ENCODE peak calls at places on chromosomes 6 and 20, in eight cellular contexts. D, B, G, K, O, Z, H and R are unnamed samples.

GRCh38 chr20:14817121-14817520 is 479.7 kb upstream of the FLRT3 start:
- DNase-seq in H (no peak), G (no peak), O (no peak), Z (no peak), K (no peak), B (no peak), D (no peak), R (no peak)

GRCh38 chr6:130381012-130381411 is 15.2 kb downstream of the TMEM200A start:
- DNase-seq in B (no peak), O (no peak), D (no peak), K (no peak), G (no peak), Z (no peak), H (no peak), R (no peak)

GRCh38 chr6:16619777-16620176 is 141.5 kb downstream of the ATXN1 start:
- DNase-seq in K (no peak), B (no peak), H (no peak), G (no peak), Z (no peak), O (no peak), D (no peak), R (no peak)

GRCh38 chr20:36856691-36857635 is 19.0 kb upstream of the TLDC2 start:
- DNase-seq in K (peak; percentile 85), O (no peak), G (no peak), B (no peak), D (no peak), H (no peak), Z (peak; percentile 38), R (no peak)

GRCh38 chr6:85966859-85967258 is 324.2 kb upstream of the SYNCRIP start:
- DNase-seq in G (no peak), O (no peak), D (no peak), B (no peak), Z (no peak), H (no peak), K (no peak), R (no peak)

GRCh38 chr6:80077067-80077466 is 29.4 kb upstream of the BCKDHB start:
- DNase-seq in H (no peak), Z (no peak), G (no peak), O (no peak), B (no peak), K (no peak), D (no peak), R (no peak)

GRCh38 chr6:29764422-29765196 is 41.4 kb downstream of the HLA-F start:
- DNase-seq in K (no peak), D (no peak), O (peak; percentile 5), G (no peak), Z (no peak), H (no peak), B (no peak), R (no peak)

GRCh38 chr6:114167583-114168576 is 174.9 kb downstream of the HS3ST5 start:
- DNase-seq in D (no peak), G (no peak), K (no peak), Z (no peak), O (no peak), B (no peak), H (no peak), R (no peak)

GRCh38 chr6:52336919-52337561 is 24.9 kb upstream of the PAQR8 start:
- DNase-seq in Z (no peak), K (no peak), H (no peak), G (no peak), D (no peak), B (no peak), O (no peak), R (no peak)

GRCh38 chr6:3454206-3455016 is 2.4 kb downstream of the SLC22A23 start:
- DNase-seq in H (no peak), G (no peak), D (no peak), K (no peak), B (no peak), O (no peak), Z (no peak), R (no peak)

GRCh38 chr6:131368077-131368911 is 204.7 kb upstream of the ARG1 start:
- DNase-seq in K (no peak), G (no peak), B (peak; percentile 80), D (peak; percentile 11), H (no peak), Z (peak; percentile 94), O (peak; percentile 80), R (peak; percentile 31)

GRCh38 chr6:161265975-161266374 is 7.9 kb downstream of the AGPAT4 start:
- DNase-seq in K (no peak), G (no peak), B (no peak), H (no peak), Z (no peak), O (no peak), D (no peak), R (no peak)

GRCh38 chr6:137043710-137044365 is 927 bp downstream of the IL20RA start:
- DNase-seq in B (peak; percentile 49), Z (no peak), O (no peak), D (peak; percentile 17), G (no peak), H (peak; percentile 17), K (peak; percentile 39), R (no peak)

GRCh38 chr20:52372169-52372568 is 180.6 kb upstream of the ZFP64 start:
- DNase-seq in Z (no peak), D (no peak), H (no peak), B (no peak), K (no peak), G (no peak), O (no peak), R (no peak)
- TF ChIP-seq CTCF in Z (no peak), D (no peak), H (no peak), B (no peak), K (no peak), G (no peak), O (no peak), R (no peak)

GRCh38 chr6:12148841-12149240 is 136.7 kb downstream of the HIVEP1 start:
- DNase-seq in B (no peak), H (no peak), O (no peak), G (no peak), Z (no peak), K (no peak), D (no peak), R (no peak)

GRCh38 chr6:12152023-12152960 is 137.9 kb upstream of the EDN1 start:
- DNase-seq in K (no peak), H (no peak), G (no peak), O (no peak), B (no peak), Z (no peak), D (no peak), R (no peak)

GRCh38 chr6:12151433-12151820 is 138.7 kb upstream of the EDN1 start:
- DNase-seq in H (no peak), K (no peak), B (no peak), O (no peak), G (no peak), D (no peak), Z (no peak), R (no peak)

GRCh38 chr6:12149944-12150510 is 137.9 kb downstream of the HIVEP1 start:
- DNase-seq in H (no peak), D (no peak), O (no peak), Z (no peak), B (no peak), G (no peak), K (no peak), R (no peak)

DNA sequence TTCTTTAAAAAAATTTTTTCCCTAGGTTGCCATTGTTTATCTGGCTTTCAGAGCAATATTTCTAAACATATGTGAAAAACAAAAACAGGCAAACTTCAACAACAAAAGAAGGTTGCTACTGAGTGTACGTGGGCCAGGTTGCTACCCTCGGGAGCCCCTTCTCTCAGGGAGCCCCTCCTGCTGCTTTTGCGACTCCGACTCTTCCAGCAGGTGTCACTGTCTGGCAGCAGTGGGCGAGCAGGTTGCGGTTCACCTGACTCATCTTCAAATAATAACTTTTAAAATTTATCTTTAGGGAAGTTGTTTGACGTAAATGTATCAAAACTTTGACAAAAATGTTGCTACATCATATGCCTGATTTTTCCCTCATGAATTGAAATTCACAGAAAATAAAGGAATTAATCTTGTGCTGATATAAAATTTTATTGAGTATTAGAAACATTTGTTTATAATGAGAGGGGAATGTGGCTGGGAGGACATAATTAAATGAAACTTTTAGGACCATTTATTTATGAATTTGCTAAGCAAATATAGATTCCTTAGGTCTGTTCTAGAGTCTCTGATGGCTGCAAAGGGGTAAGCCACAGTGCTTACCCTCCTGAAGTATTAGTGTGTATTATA is 138.8 kb downstream of the HIVEP1 start:
- DNase-seq in G (no peak), B (no peak), H (peak; percentile 43), K (no peak), D (no peak), Z (peak; percentile 47), O (peak; percentile 53), R (peak; percentile 61)
- TF ChIP-seq CTCF in G (peak; percentile 39), B (no peak), H (peak; percentile 88), K (peak; percentile 28), D (no peak), Z (peak; percentile 86), O (peak; percentile 66), R (peak; percentile 65)

DNA sequence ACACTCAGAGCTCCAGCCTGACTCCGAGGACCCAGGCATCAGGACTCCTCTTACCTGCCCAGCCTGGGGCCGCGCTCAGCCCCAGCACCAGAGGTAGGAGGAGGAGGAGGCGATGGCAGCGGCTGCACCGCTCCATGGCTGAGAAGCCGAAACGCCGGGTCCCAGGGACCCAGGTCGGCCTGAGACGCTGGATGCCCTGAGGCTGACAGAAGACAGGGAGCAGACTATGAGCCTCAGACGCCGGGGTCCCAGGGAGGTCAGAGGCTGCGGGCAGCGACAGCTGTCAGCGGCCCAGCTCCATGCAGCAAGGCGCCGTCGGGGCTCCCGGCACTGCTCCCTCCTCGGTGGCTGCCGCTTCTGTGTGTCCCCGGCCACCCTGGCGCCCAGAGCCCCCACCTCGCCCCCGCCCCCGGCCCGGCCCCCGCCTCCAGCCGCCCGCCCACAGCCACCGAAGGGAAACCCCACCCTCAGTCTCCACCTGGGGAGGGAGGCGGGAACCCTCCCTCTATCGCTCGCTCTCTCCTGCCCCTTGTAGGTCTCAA is at the start of gene COL11A2:
- DNase-seq in K (no peak), G (no peak), D (no peak), H (no peak), B (no peak), O (no peak), Z (no peak), R (no peak)
- TF ChIP-seq CTCF in K (no peak), G (no peak), D (no peak), H (no peak), B (no peak), O (no peak), Z (no peak), R (no peak)

GRCh38 chr6:38942442-38942841 is 106.1 kb upstream of the GLP1R start:
- DNase-seq in K (no peak), H (no peak), G (no peak), B (no peak), Z (no peak), O (no peak), D (no peak), R (no peak)

GRCh38 chr6:38937839-38938613 is 110.6 kb upstream of the GLP1R start:
- DNase-seq in Z (no peak), D (no peak), B (no peak), H (no peak), G (no peak), K (no peak), O (no peak), R (no peak)

GRCh38 chr6:38944655-38945279 is 103.8 kb upstream of the GLP1R start:
- DNase-seq in G (no peak), H (no peak), O (no peak), D (no peak), Z (no peak), B (no peak), K (no peak), R (no peak)

GRCh38 chr6:38938741-38939140 is 109.8 kb upstream of the GLP1R start:
- DNase-seq in B (no peak), G (no peak), Z (no peak), K (no peak), O (no peak), H (no peak), D (no peak), R (no peak)

GRCh38 chr6:38943964-38944363 is 104.6 kb upstream of the GLP1R start:
- DNase-seq in Z (peak; percentile 4), H (no peak), K (no peak), O (no peak), B (no peak), D (no peak), G (no peak), R (no peak)
- TF ChIP-seq CTCF in Z (peak; percentile 55), H (no peak), K (no peak), O (no peak), B (no peak), D (no peak), G (no peak), R (no peak)